ENCODE peak calls at places on chromosomes 12 and 14, in ten cellular contexts. U, R, X, J, B, P, S, T, Z and H are unnamed samples.

GRCh38 chr14:79016828-79017505 is 846.8 kb downstream of the NRXN3 start:
- DNase-seq in J (no peak), B (peak; percentile 79), S (no peak), P (peak; percentile 62), U (no peak), R (peak; percentile 47), X (no peak), Z (no peak), T (no peak), H (peak; percentile 46)

GRCh38 chr12:455821-456220 is 3.9 kb upstream of the B4GALNT3 start:
- DNase-seq in Z (no peak), X (no peak), J (no peak), B (no peak), T (no peak), R (no peak), U (no peak), P (no peak), S (no peak), H (no peak)

GRCh38 chr12:95205685-95206084 is 11.6 kb downstream of the FGD6 start:
- DNase-seq in B (peak; percentile 88), Z (no peak), P (peak; percentile 72), R (peak; percentile 95), S (no peak), X (no peak), J (no peak), U (no peak), T (no peak), H (peak; percentile 63)

GRCh38 chr14:22304324-22304723 is 284.7 kb downstream of the DAD1 start:
- DNase-seq in J (no peak), Z (no peak), U (no peak), B (no peak), S (no peak), X (no peak), T (no peak), P (no peak), R (no peak), H (no peak)

GRCh38 chr14:59308706-59309105 is 120.2 kb downstream of the DAAM1 start:
- DNase-seq in U (no peak), X (no peak), R (no peak), S (no peak), Z (no peak), T (no peak), J (no peak), P (no peak), B (no peak), H (no peak)

GRCh38 chr14:101567252-101567651 is 6.0 kb downstream of the DIO3 start:
- DNase-seq in B (no peak), Z (no peak), T (no peak), R (no peak), J (no peak), U (no peak), S (peak; percentile 7), X (peak; percentile 3), P (no peak), H (no peak)

GRCh38 chr12:110933326-110933974 is 13.1 kb upstream of the MYL2 start:
- DNase-seq in R (no peak), J (no peak), S (no peak), U (no peak), T (no peak), B (no peak), X (no peak), P (no peak), Z (no peak), H (no peak)

GRCh38 chr12:127819066-127819465 is 447.9 kb upstream of the TMEM132C start:
- DNase-seq in J (no peak), S (no peak), B (no peak), U (no peak), T (no peak), X (no peak), Z (no peak), P (peak; percentile 51), R (no peak), H (no peak)

GRCh38 chr14:37363661-37364060 is 165.9 kb downstream of the MIPOL1 start:
- DNase-seq in J (no peak), U (no peak), R (no peak), S (no peak), Z (no peak), B (no peak), X (no peak), P (no peak), T (no peak), H (no peak)

GRCh38 chr14:93042968-93043940 is 72.5 kb downstream of the ITPK1 start:
- DNase-seq in J (peak; percentile 89), X (peak; percentile 90), P (peak; percentile 77), Z (peak; percentile 57), U (no peak), R (peak; percentile 95), B (peak; percentile 74), S (peak; percentile 88), T (no peak), H (peak; percentile 59)

GRCh38 chr12:64736771-64737170 is 22.4 kb downstream of the GNS start:
- DNase-seq in J (no peak), Z (no peak), X (no peak), R (peak; percentile 60), B (no peak), S (no peak), P (no peak), T (no peak), U (no peak), H (no peak)

GRCh38 chr14:36751920-36752319 is 90.3 kb downstream of the PAX9 start:
- DNase-seq in R (peak; percentile 77), U (no peak), X (no peak), J (no peak), Z (no peak), T (no peak), P (no peak), S (no peak), B (no peak), H (no peak)

GRCh38 chr14:28769358-28769757 is 2.8 kb downstream of the FOXG1 start:
- DNase-seq in R (no peak), S (no peak), T (no peak), J (no peak), B (no peak), Z (no peak), U (no peak), X (no peak), P (no peak), H (no peak)
- H3K4me3 ChIP-seq in R (no peak overlapping the region), S (no peak overlapping the region), T (no peak overlapping the region), J (no peak overlapping the region), B (peak overlapping the region; percentile 44), Z (no peak overlapping the region), U (no peak overlapping the region), X (no peak overlapping the region), P (no peak overlapping the region), H (no peak overlapping the region)

GRCh38 chr12:114384746-114385145 is 21.2 kb downstream of the TBX5 start:
- DNase-seq in J (no peak), U (no peak), T (no peak), S (no peak), P (peak; percentile 88), Z (no peak), B (no peak), X (no peak), R (no peak), H (peak; percentile 69)
- H3K4me3 ChIP-seq in J (no peak overlapping the region), U (no peak overlapping the region), T (no peak overlapping the region), S (no peak overlapping the region), P (no peak overlapping the region), Z (no peak overlapping the region), B (no peak overlapping the region), X (no peak overlapping the region), R (no peak overlapping the region), H (no peak overlapping the region)

GRCh38 chr12:67442896-67443295 is 173.7 kb downstream of the CAND1 start:
- DNase-seq in X (no peak), U (no peak), J (no peak), R (no peak), Z (no peak), S (no peak), B (no peak), P (no peak), T (no peak), H (no peak)

GRCh38 chr12:67439611-67440010 is 170.5 kb downstream of the CAND1 start:
- DNase-seq in X (no peak), P (no peak), U (no peak), R (no peak), S (no peak), Z (no peak), J (no peak), B (no peak), T (no peak), H (no peak)

GRCh38 chr12:67441736-67442346 is 172.7 kb downstream of the CAND1 start:
- DNase-seq in P (peak; percentile 39), B (peak; percentile 82), J (peak; percentile 61), X (peak; percentile 86), T (peak; percentile 42), S (peak; percentile 94), U (peak; percentile 82), Z (peak; percentile 90), R (peak; percentile 81), H (no peak)

GRCh38 chr12:67444542-67444941 is 175.4 kb downstream of the CAND1 start:
- DNase-seq in R (no peak), X (no peak), Z (no peak), B (no peak), S (no peak), U (no peak), T (no peak), P (no peak), J (no peak), H (no peak)

DNA sequence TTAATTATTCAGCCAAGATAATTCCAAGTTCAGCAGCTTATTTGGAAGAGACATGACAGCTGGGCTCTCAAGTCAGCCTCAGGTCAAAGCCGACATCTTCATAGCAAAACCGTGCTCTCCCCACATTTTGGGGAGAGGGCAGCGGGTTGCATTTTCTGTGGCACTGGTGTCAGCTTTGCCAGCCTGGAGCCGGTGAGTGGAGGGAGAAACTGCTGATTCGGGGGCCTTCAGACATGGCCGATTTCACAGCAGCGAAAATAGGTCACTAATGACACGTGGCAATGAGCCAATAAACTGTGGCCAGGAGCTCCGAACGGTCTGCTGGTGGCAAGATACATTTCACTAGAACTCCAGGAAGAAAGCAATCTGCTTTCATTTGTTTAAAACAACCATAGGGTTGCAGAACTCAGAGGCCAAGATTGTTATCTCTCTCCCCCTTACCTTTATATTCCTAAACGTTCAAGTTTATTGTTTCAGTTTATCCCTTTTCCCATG is 173.2 kb downstream of the CAND1 start:
- DNase-seq in P (no peak), Z (no peak), T (no peak), R (no peak), X (no peak), S (peak; percentile 42), U (no peak), B (no peak), J (no peak), H (no peak)
- H3K4me3 ChIP-seq in P (no peak overlapping the region), Z (no peak overlapping the region), T (no peak overlapping the region), R (no peak overlapping the region), X (no peak overlapping the region), S (no peak overlapping the region), U (no peak overlapping the region), B (no peak overlapping the region), J (no peak overlapping the region), H (no peak overlapping the region)

DNA sequence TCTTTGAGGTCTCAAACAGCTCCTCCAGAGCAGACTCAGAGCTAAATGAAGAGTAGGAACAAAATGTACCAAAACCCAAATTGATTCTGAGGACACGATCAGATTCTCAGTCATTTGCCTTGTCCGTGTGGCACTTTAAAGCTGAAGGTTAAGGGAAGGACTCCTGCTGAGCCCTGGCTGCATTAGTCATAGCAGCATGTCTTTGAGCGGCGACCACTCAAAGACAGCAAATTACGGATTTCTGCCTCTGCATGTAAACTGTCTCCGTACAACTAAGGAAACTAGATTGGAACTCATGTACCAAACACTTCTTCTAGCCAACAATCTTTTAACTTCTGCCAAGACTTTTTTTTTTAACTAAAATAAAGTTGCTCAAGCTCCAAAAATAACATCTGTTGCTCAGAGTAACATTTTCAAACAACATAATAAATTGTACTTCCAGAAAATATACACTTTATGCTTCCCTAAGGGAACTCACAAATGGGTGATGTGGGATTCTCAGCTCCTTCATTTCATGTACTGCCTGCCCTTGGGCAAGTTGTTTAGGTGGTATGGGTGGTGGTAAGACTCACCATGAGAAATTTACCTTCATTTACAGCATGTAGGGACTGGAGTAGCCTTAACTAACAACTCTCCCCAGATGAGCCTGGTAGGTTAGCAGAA is 56.1 kb downstream of the RERG start:
- DNase-seq in R (no peak), P (no peak), U (no peak), S (no peak), Z (peak; percentile 61), B (peak; percentile 86), X (no peak), T (no peak), J (no peak), H (no peak)
- H3K4me3 ChIP-seq in R (no peak overlapping the region), P (no peak overlapping the region), U (no peak overlapping the region), S (no peak overlapping the region), Z (peak overlapping the region; percentile 9), B (no peak overlapping the region), X (no peak overlapping the region), T (no peak overlapping the region), J (no peak overlapping the region), H (no peak overlapping the region)